ENCODE peak calls at places on chromosomes 11 and 22, in seven cellular contexts. J, Q, W, C, X, A and G are unnamed samples.
A peak's percentile ranks its signal among the peaks of the same experiment; 100 is the strongest.

GRCh38 chr11:102914238-102915043 is 39.7 kb upstream of the MMP12 start:
- DNase-seq in J (no peak), Q (peak; percentile 19), W (peak; percentile 81), C (peak; percentile 61), X (no peak), A (no peak), G (peak; percentile 40)

GRCh38 chr22:35997438-35997837 is 31.2 kb downstream of the RBFOX2 start:
- DNase-seq in J (no peak), Q (no peak), W (no peak), C (peak; percentile 54), X (no peak), A (no peak), G (no peak)

GRCh38 chr22:26464312-26464711 is 19.3 kb downstream of the HPS4 start:
- DNase-seq in J (no peak), Q (peak; percentile 21), W (no peak), C (peak; percentile 30), X (no peak), A (no peak), G (peak; percentile 47)

GRCh38 chr22:37262346-37262745 is 18.3 kb upstream of the RAC2 start:
- DNase-seq in J (no peak), Q (no peak), W (no peak), C (no peak), X (no peak), A (no peak), G (no peak)

GRCh38 chr22:45007247-45007945 is 2.4 kb downstream of the PHF21B start:
- DNase-seq in J (no peak), Q (no peak), W (peak; percentile 87), C (no peak), X (no peak), A (peak; percentile 27), G (no peak)

GRCh38 chr11:10973416-10973815 is 115.6 kb upstream of the ZBED5 start:
- DNase-seq in J (no peak), Q (peak; percentile 6), W (no peak), C (no peak), X (no peak), A (no peak), G (no peak)

GRCh38 chr11:83235825-83236224 is 42.3 kb downstream of the ANKRD42 start:
- DNase-seq in J (no peak), Q (no peak), W (no peak), C (no peak), X (no peak), A (no peak), G (no peak)

GRCh38 chr11:111845256-111846028 is 25.9 kb downstream of the ALG9 start:
- DNase-seq in J (no peak), Q (no peak), W (no peak), C (peak; percentile 24), X (no peak), A (no peak), G (no peak)

GRCh38 chr11:12717851-12718291 is 43.6 kb downstream of the TEAD1 start:
- DNase-seq in J (no peak), Q (no peak), W (no peak), C (no peak), X (no peak), A (no peak), G (no peak)

GRCh38 chr11:27388869-27389268 is 25.9 kb upstream of the CCDC34 start:
- DNase-seq in J (no peak), Q (no peak), W (no peak), C (no peak), X (no peak), A (no peak), G (no peak)

GRCh38 chr11:2521081-2521480 is 76.3 kb downstream of the KCNQ1 start:
- DNase-seq in J (no peak), Q (no peak), W (no peak), C (no peak), X (no peak), A (no peak), G (no peak)

GRCh38 chr11:129145276-129145675 is 46.8 kb downstream of the ARHGAP32 start:
- DNase-seq in J (no peak), Q (no peak), W (no peak), C (no peak), X (no peak), A (no peak), G (no peak)

GRCh38 chr11:114111369-114112042 is 52.0 kb downstream of the ZBTB16 start:
- DNase-seq in J (no peak), Q (no peak), W (no peak), C (peak; percentile 98), X (no peak), A (no peak), G (no peak)

DNA sequence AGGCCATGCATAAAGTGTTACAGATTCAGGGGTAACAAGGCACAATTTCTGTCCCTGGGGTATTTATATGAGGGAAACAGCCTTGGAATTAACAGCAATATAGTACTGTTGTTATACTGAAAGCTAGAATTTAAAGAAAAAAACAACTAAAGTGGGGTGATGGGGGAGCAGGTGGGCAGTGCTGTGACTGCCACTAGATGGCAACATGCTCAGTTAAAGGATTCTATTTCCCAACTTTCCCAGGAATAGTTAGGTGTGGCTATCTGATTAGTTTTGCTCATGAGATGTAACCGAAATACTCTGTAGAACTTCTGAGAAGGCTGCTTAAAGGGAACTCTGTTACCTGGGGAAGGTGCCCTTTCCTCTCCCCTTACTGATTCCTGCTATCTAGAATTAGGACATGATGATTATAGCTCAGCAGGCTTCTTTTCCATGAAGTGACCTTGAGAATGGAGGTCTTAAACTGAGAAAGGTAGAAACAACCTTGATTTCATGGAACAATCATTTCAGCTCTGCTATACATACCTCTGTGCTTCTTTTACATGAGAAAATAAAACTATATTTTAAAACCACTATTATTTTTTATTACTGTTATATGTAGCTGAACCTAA is 102.6 kb downstream of the RELT start:
- DNase-seq in J (no peak), Q (no peak), W (peak; percentile 81), C (peak; percentile 56), X (no peak), A (no peak), G (no peak)
- TF ChIP-seq CTCF in J (no peak), Q (peak; percentile 56), W (peak; percentile 82), C (peak; percentile 97), X (no peak), A (peak; percentile 26), G (peak; percentile 88)

DNA sequence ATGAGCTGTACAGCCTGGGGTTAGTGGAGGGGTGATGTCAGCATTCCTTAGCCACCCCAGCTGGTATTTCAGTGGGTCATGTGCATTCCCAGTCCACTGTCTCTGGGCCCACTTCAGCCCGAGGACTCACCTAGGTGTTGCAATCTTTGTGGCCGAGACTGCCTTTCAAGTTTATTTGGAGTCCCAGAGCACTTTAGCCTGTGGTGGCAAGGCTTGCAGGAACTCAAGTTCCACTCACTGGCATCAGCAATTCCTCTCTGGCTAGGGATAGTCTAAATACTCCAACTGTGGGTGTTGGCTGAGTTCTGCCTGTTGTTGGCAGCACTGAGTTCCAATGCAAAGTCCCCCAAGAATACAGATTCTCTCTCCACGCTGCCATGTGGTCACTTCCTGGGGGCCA is 191.6 kb upstream of the PGR start:
- DNase-seq in J (no peak), Q (no peak), W (peak; percentile 54), C (no peak), X (no peak), A (no peak), G (no peak)
- TF ChIP-seq CTCF in J (no peak), Q (no peak), W (peak; percentile 57), C (no peak), X (no peak), A (no peak), G (no peak)

GRCh38 chr11:79708319-79708928 is 267.6 kb upstream of the TENM4 start:
- DNase-seq in J (no peak), Q (no peak), W (peak; percentile 79), C (peak; percentile 34), X (no peak), A (peak; percentile 5), G (no peak)
- TF ChIP-seq CTCF in J (no peak), Q (peak; percentile 38), W (peak; percentile 94), C (peak; percentile 45), X (no peak), A (peak; percentile 15), G (no peak)

GRCh38 chr11:134589155-134589554 is 177.1 kb upstream of the B3GAT1 start:
- DNase-seq in J (no peak), Q (no peak), W (no peak), C (no peak), X (no peak), A (no peak), G (no peak)

GRCh38 chr11:134597452-134597851 is 185.4 kb upstream of the B3GAT1 start:
- DNase-seq in J (no peak), Q (no peak), W (no peak), C (no peak), X (no peak), A (no peak), G (no peak)

GRCh38 chr11:134596404-134596803 is 184.4 kb upstream of the B3GAT1 start:
- DNase-seq in J (no peak), Q (no peak), W (no peak), C (no peak), X (no peak), A (no peak), G (no peak)

GRCh38 chr11:134587345-134587744 is 175.3 kb upstream of the B3GAT1 start:
- DNase-seq in J (no peak), Q (no peak), W (no peak), C (no peak), X (no peak), A (no peak), G (no peak)

GRCh38 chr11:134592391-134592990 is 180.4 kb upstream of the B3GAT1 start:
- DNase-seq in J (no peak), Q (no peak), W (peak; percentile 88), C (peak; percentile 1), X (no peak), A (no peak), G (no peak)
- TF ChIP-seq CTCF in J (no peak), Q (no peak), W (peak; percentile 97), C (peak; percentile 23), X (no peak), A (no peak), G (no peak)